ENCODE peak calls at places on chromosomes 1 and 21, in six cellular contexts. K is A549, O is mucosa of descending colon, Q is tibial nerve, P is body of pancreas, M is IMR-90. V is an unnamed sample.

GRCh38 chr1:181190362-181191035 is 102.0 kb downstream of the IER5 start:
- DNase-seq in K (no peak), O (no peak), Q (no peak), P (peak; percentile 7), M (no peak), V (no peak)

GRCh38 chr1:230031131-230031530 is 35.9 kb upstream of the GALNT2 start:
- DNase-seq in K (no peak), O (no peak), Q (no peak), P (no peak), M (no peak), V (no peak)

GRCh38 chr1:40575336-40575735 is 43.9 kb downstream of the ZNF684 start:
- DNase-seq in K (no peak), O (no peak), Q (no peak), P (no peak), M (peak; percentile 28), V (peak; percentile 43)

GRCh38 chr1:21251773-21252471 is 38.3 kb downstream of the ECE1 start:
- DNase-seq in K (peak; percentile 64), O (no peak), Q (no peak), P (peak; percentile 99), M (peak; percentile 96), V (peak; percentile 92)

GRCh38 chr1:228084325-228084724 is 1.8 kb downstream of the ARF1 start:
- DNase-seq in K (no peak), O (no peak), Q (no peak), P (peak; percentile 56), M (peak; percentile 84), V (peak; percentile 90)

GRCh38 chr1:44673675-44674112 is 587 bp downstream of the TMEM53 start:
- DNase-seq in K (no peak), O (no peak), Q (no peak), P (no peak), M (no peak), V (peak; percentile 42)

GRCh38 chr1:82395450-82395849 is 594.7 kb downstream of the ADGRL2 start:
- DNase-seq in K (no peak), O (no peak), Q (no peak), P (no peak), M (no peak), V (no peak)

GRCh38 chr21:42862123-42862475 is 17.2 kb downstream of the WDR4 start:
- DNase-seq in K (no peak), O (no peak), Q (no peak), P (no peak), M (no peak), V (no peak)

GRCh38 chr1:41541592-41541952 is 57.1 kb upstream of the EDN2 start:
- DNase-seq in K (no peak), O (no peak), Q (no peak), P (no peak), M (no peak), V (no peak)

GRCh38 chr1:18922319-18922726 is 20.0 kb upstream of the ALDH4A1 start:
- DNase-seq in K (peak; percentile 39), O (no peak), Q (peak; percentile 70), P (peak; percentile 81), M (peak; percentile 85), V (peak; percentile 96)

GRCh38 chr1:16430598-16430997 is 6.6 kb downstream of the SPATA21 start:
- DNase-seq in K (peak; percentile 22), O (no peak), Q (no peak), P (no peak), M (no peak), V (no peak)

GRCh38 chr1:226761322-226761721 is 22.2 kb upstream of the ITPKB start:
- DNase-seq in K (no peak), O (no peak), Q (no peak), P (no peak), M (no peak), V (no peak)

GRCh38 chr1:75083848-75084514 is 50.2 kb upstream of the LHX8 start:
- DNase-seq in K (no peak), O (no peak), Q (no peak), P (no peak), M (no peak), V (no peak)

GRCh38 chr21:42997053-42997452 is 22.7 kb downstream of the PKNOX1 start:
- DNase-seq in K (no peak), O (no peak), Q (no peak), P (peak; percentile 47), M (peak; percentile 99), V (peak; percentile 99)

GRCh38 chr1:245939756-245940345 is 567.2 kb downstream of the SMYD3 start:
- DNase-seq in K (no peak), O (no peak), Q (no peak), P (no peak), M (no peak), V (no peak)

GRCh38 chr1:223846668-223847007 is 891 bp upstream of the TP53BP2 start:
- DNase-seq in K (no peak), O (no peak), Q (no peak), P (peak; percentile 28), M (no peak), V (no peak)

GRCh38 chr1:207084241-207084640 is 4.4 kb upstream of the C4BPB start:
- DNase-seq in K (no peak), O (no peak), Q (no peak), P (no peak), M (peak; percentile 7), V (peak; percentile 10)

DNA sequence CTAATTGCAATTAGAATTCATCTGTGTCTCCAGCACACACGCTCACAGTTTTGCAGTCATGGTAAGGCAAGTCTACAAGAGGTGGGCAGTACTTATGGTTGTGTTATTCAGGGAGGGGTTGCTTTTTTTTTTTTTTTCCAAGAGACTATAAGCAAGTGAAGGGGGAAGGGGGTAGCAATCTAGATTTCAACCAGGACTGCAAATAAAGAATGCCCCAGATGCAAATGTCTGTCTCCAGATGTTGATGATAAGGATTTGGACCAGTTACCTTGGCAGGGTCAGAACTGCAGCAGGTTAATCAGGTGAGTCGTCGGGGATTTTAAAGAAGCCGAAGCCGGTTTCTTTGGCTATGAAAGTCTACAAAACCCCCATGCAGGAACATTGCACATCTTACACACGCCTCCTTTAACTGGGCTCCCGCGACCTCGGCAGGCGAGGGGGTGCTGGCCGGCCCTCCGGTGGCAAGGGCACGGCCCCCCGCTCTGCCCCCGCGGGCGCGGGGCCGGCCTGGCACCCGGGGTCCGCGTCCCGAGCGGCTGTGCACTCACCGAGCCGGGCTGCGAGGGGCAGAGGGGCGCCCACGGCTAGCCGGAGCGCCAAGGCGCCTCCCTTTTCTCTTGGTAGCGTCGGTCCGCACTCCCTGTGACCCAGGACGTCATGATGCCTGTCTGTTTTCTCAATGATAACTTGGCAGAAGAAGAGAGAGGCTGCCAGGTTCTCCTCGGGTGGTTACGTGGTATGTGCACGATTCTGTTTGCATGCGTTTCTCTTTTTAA is 366.2 kb upstream of the ESRRG start:
- DNase-seq in K (peak; percentile 18), O (peak; percentile 46), Q (no peak), P (peak; percentile 56), M (peak; percentile 61), V (peak; percentile 5)
- H3K4me3 ChIP-seq in K (peak overlapping the region; percentile 44), O (no peak overlapping the region), Q (peak overlapping the region; percentile 43), P (no peak overlapping the region), M (peak overlapping the region; percentile 30), V (peak overlapping the region; percentile 14)

GRCh38 chr1:61375082-61375880 is 292.9 kb downstream of the NFIA start:
- DNase-seq in K (no peak), O (no peak), Q (no peak), P (no peak), M (no peak), V (no peak)
- TF ChIP-seq CTCF in K (no peak), O (no peak), Q (no peak), P (no peak), M (no peak), V (no peak)

GRCh38 chr1:214632091-214632490 is 29.1 kb downstream of the CENPF start:
- DNase-seq in K (no peak), O (no peak), Q (no peak), P (no peak), M (no peak), V (no peak)
- H3K4me3 ChIP-seq in K (no peak overlapping the region), O (no peak overlapping the region), Q (no peak overlapping the region), P (no peak overlapping the region), M (no peak overlapping the region), V (no peak overlapping the region)

DNA sequence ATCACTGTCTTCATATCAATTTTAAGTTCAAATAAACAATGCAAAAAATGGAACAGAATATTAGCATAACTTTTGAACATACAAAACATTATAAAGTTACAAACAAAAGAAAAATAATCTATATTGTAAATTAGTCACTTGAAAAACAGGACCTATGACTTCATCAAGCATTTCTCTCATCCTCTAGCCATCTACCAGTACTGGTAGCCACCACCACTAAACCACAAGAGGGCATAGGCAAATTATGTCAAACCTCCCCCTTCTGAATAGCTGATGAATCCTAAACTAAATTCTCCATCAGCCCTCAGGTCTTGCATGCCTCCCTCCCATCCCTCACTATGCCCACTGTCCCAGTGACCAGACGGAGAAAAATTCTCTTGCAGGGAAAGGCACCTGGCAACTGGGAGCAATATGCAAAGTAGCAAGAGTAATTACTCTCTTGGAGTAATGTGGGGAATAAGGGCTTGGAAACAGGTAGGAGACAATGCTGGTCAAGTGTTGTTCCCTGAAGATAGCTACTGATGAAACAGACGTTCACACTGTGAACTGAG is 37.1 kb downstream of the SSX2IP start:
- DNase-seq in K (no peak), O (no peak), Q (no peak), P (no peak), M (peak; percentile 59), V (no peak)
- TF ChIP-seq CTCF in K (no peak), O (no peak), Q (no peak), P (no peak), M (no peak), V (peak; percentile 16)

DNA sequence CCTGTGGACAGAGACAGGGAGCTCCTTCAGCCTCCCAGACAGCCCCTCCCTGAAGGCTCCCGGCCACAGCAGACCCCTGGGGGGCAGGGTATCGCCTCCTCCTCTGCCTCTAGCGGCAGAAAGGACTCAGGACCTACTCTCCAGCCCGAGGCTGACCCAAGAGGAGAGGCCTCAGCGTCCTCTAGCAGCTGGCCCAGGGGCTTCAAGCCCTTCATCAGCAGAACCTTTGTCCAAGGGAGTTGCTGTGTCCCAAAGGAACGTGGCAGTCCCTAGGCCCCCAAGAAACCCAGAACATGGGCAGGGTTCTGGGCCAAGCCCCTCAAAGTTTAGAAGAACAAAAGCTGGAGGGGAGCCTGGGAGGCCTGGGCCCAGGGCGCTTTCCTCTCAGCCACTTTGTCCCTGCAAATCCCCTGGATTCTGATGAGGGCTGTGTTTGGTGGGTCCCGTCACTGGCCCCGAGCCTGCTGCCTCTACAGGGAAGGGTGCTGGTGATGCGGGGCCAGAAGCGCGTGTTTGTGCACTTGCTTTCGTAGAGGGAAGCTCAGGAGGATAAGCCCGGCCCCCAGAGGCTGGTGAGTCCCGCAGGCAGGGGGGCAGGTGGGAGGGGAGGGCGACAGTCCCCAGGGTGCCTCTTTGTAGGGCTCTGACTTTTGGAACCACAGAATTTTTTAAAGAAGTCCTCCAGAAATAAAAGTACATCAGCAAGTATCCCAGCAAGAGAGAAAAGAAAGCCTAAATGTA is 13.3 kb downstream of the ITGB2 start:
- DNase-seq in K (no peak), O (no peak), Q (no peak), P (no peak), M (no peak), V (no peak)
- H3K4me3 ChIP-seq in K (no peak overlapping the region), O (no peak overlapping the region), Q (no peak overlapping the region), P (no peak overlapping the region), M (no peak overlapping the region), V (no peak overlapping the region)

DNA sequence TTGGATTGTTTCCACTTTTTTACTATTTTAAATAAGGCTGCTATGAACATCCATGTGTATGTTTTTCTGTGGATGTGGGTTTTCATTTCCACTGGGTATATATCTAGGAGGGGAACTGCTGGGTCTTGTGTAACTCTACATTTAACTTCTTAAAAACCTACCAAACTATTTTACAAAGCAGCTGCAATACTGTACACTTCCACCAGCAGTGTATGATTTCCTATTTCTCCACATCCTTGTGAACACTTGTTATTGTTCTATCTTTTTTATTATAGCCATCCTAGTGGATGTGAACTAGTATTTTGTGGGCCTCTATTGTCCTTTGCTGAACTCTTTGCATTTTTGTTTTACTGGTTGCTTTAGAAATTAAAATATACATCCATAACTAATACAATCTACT is 33.4 kb downstream of the DIPK1A start:
- DNase-seq in K (no peak), O (no peak), Q (no peak), P (no peak), M (no peak), V (no peak)
- TF ChIP-seq CTCF in K (no peak), O (no peak), Q (no peak), P (no peak), M (no peak), V (no peak)